ENCODE peak calls at places on chromosomes 2 and 18, in eight cellular contexts. C is brain microvascular endothelial cell, F is RWPE2, S is sigmoid colon, R is neuronal stem cell, P is GM23248, G is hepatocyte, H is H9. N is an unnamed sample.
A peak's percentile ranks its signal among the peaks of the same experiment; 100 is the strongest.

GRCh38 chr2:66571873-66572272 is 136.9 kb downstream of the MEIS1 start:
- DNase-seq in P (peak; percentile 29), C (no peak), G (no peak), R (no peak), H (no peak), F (no peak), S (no peak), N (no peak)

GRCh38 chr2:223187256-223187655 is 135.3 kb downstream of the KCNE4 start:
- DNase-seq in R (no peak), C (no peak), F (no peak), H (no peak), G (no peak), P (no peak), S (no peak), N (no peak)

GRCh38 chr2:68994864-68995263 is 18.1 kb upstream of the ANTXR1 start:
- DNase-seq in P (peak; percentile 93), S (peak; percentile 64), F (no peak), H (no peak), G (no peak), R (no peak), C (peak; percentile 69), N (no peak)

GRCh38 chr2:176419591-176420071 is 150.4 kb downstream of the MTX2 start:
- DNase-seq in C (peak; percentile 80), S (no peak), H (no peak), R (no peak), P (peak; percentile 87), G (no peak), F (no peak), N (no peak)

GRCh38 chr2:117957616-117958015 is 56.3 kb downstream of the CCDC93 start:
- DNase-seq in C (no peak), S (no peak), H (no peak), P (no peak), G (no peak), R (no peak), F (no peak), N (no peak)

GRCh38 chr18:32881009-32881408 is 108.2 kb upstream of the KLHL14 start:
- DNase-seq in R (no peak), H (no peak), P (no peak), C (no peak), F (no peak), S (no peak), G (no peak), N (no peak)

GRCh38 chr2:84231474-84231873 is 227.6 kb downstream of the SUCLG1 start:
- DNase-seq in R (no peak), G (no peak), F (no peak), P (no peak), C (no peak), S (no peak), H (no peak), N (peak; percentile 40)

GRCh38 chr2:206082298-206082843 is 3.6 kb downstream of the INO80D start:
- DNase-seq in C (no peak), G (no peak), P (no peak), H (no peak), S (no peak), R (no peak), F (no peak), N (no peak)

GRCh38 chr2:111039984-111040383 is 80.7 kb upstream of the BCL2L11 start:
- DNase-seq in P (no peak), R (no peak), H (no peak), F (no peak), S (no peak), C (no peak), G (no peak), N (no peak)

GRCh38 chr2:8548871-8549221 is 133.0 kb upstream of the ID2 start:
- DNase-seq in R (no peak), F (peak; percentile 13), H (no peak), S (peak; percentile 52), C (no peak), P (no peak), G (no peak), N (no peak)

GRCh38 chr2:8605350-8606065 is 76.3 kb upstream of the ID2 start:
- DNase-seq in P (peak; percentile 72), S (no peak), R (no peak), G (no peak), H (no peak), C (peak; percentile 63), F (no peak), N (no peak)

GRCh38 chr2:65198737-65199136 is 28.9 kb upstream of the ACTR2 start:
- DNase-seq in R (no peak), F (no peak), C (no peak), P (peak; percentile 28), H (no peak), G (no peak), S (no peak), N (peak; percentile 9)

GRCh38 chr2:9961014-9961413 is 9.5 kb downstream of the GRHL1 start:
- DNase-seq in F (no peak), P (no peak), R (no peak), G (no peak), C (no peak), H (no peak), S (no peak), N (no peak)

GRCh38 chr18:52452427-52452826 is 112.4 kb downstream of the DCC start:
- DNase-seq in G (no peak), P (no peak), S (no peak), C (no peak), F (no peak), R (no peak), H (no peak), N (no peak)

GRCh38 chr2:54166121-54166773 is 50.8 kb downstream of the ACYP2 start:
- DNase-seq in G (no peak), F (no peak), H (no peak), R (no peak), C (no peak), P (peak; percentile 40), S (no peak), N (no peak)

GRCh38 chr18:3594760-3595241 is 144.8 kb downstream of the TGIF1 start:
- DNase-seq in P (peak; percentile 66), R (no peak), S (no peak), C (peak; percentile 30), F (no peak), H (no peak), G (peak; percentile 46), N (no peak)

GRCh38 chr2:27041708-27042107 is 8.9 kb downstream of the TMEM214 start:
- DNase-seq in F (no peak), S (no peak), R (no peak), C (no peak), H (no peak), P (peak; percentile 10), G (no peak), N (no peak)

GRCh38 chr2:27039871-27040270 is 7.1 kb downstream of the TMEM214 start:
- DNase-seq in H (no peak), S (no peak), F (no peak), P (no peak), R (no peak), C (no peak), G (no peak), N (no peak)

GRCh38 chr2:27040282-27040681 is 7.5 kb downstream of the TMEM214 start:
- DNase-seq in P (no peak), F (no peak), C (no peak), G (no peak), R (no peak), S (no peak), H (no peak), N (no peak)

GRCh38 chr2:27042985-27043634 is 8.4 kb upstream of the AGBL5 start:
- DNase-seq in P (peak; percentile 46), G (no peak), H (no peak), C (no peak), F (no peak), S (no peak), R (no peak), N (no peak)

GRCh38 chr2:27042159-27042661 is 9.3 kb upstream of the AGBL5 start:
- DNase-seq in H (no peak), C (no peak), G (no peak), S (no peak), R (no peak), P (peak; percentile 22), F (no peak), N (no peak)
- H3K27ac ChIP-seq in H (no peak overlapping the region), C (no peak overlapping the region), G (no peak overlapping the region), S (peak overlapping the region; percentile 37), R (no peak overlapping the region), P (no peak overlapping the region), F (no peak overlapping the region), N (no peak overlapping the region)

GRCh38 chr18:9763876-9764605 is 55.9 kb downstream of the RAB31 start:
- DNase-seq in G (no peak), C (no peak), P (no peak), F (no peak), H (no peak), R (no peak), S (no peak), N (no peak)
- H3K27ac ChIP-seq in G (peak overlapping the region; percentile 68), C (no peak overlapping the region), P (no peak overlapping the region), F (no peak overlapping the region), H (no peak overlapping the region), R (no peak overlapping the region), S (no peak overlapping the region), N (peak overlapping the region; percentile 23)

DNA sequence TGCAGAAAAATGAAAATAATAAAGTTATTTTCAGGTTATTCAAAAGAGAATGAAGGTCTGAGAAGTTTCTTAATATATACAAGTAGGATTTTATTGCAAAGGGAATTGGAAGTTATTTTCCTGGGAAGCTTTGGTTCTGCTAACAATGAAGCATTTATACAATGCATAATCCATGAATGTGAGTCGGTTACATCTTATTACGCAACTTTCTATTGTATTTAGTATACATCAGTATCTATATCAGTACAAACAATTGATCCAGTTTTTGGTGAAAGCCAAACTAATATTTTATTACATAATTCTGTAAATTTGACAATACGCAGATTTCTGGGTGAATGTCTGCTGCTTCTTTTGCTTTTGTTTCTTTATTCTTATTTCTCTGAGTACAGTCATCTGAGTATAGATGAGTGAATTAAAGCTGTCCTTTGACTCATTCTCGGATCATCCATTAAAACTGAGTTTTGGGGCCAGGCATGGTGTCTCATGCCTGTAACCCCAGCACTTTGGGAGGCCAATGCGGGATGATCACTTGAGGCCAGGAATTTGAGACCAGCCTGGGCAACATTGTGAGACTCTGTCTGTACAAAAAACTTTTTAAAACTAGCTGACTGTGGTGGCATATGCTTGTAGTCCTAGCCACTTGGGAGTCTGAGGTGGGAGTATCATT is 108.5 kb downstream of the SOCS6 start:
- DNase-seq in G (no peak), C (no peak), F (no peak), H (no peak), R (no peak), S (no peak), P (peak; percentile 77), N (no peak)
- H3K27ac ChIP-seq in G (no peak overlapping the region), C (no peak overlapping the region), F (peak overlapping the region; percentile 2), H (no peak overlapping the region), R (no peak overlapping the region), S (no peak overlapping the region), P (peak overlapping the region; percentile 69), N (no peak overlapping the region)

DNA sequence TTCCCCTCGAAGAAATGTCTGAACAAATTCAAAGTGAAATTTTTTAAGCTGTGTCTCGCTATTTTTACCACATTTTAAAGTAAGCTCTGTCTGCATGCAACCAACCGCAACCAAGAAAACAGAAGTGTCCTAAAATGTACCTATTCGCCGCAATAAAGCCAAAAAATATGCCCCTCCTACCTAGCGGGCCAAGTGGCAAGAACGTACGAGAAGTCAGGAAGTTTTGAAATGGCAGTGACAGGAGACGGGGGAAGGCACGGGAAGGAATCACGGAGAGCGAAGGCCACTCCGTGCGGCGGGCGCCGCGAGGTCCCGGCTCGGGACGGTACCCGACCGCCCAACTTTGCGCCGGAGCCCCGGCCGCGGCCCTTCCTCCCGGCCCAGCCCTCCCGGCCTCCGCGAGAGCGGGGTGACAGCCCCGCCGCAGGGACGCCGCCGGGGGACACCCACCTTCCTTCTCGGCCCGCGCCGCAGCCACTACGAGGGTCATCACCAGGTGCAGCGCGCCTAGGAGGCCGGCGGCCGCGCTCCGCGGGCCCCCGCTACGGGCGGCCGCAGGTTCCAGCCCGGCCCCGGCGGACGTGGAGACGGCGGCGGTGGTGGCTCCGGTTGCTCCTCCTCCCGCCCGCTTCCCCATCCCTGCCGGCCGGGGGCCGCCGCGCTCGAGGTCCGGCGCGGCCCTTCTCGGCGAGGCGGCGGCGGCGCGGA is 568 bp downstream of the TMEM131 start:
- DNase-seq in R (peak; percentile 63), F (no peak), C (no peak), G (peak; percentile 68), P (peak; percentile 83), S (peak; percentile 69), H (no peak), N (no peak)
- H3K27ac ChIP-seq in R (peak overlapping the region; percentile 95), F (peak overlapping the region; percentile 86), C (peak overlapping the region; percentile 95), G (peak overlapping the region; percentile 100), P (peak overlapping the region; percentile 88), S (peak overlapping the region; percentile 93), H (no peak overlapping the region), N (peak overlapping the region; percentile 96)

N was measured in substantia nigra.